ENCODE peak calls at places on chromosomes 16 and 17, in ten cellular contexts. Q, U, V, Y, W, A, H, L, S and R are unnamed samples.

GRCh38 chr17:74766413-74766812 is 9.7 kb downstream of the NAT9 start:
- DNase-seq in Q (no peak), U (no peak), V (no peak), Y (no peak), W (no peak), A (no peak), H (no peak), L (no peak), S (no peak), R (no peak)

GRCh38 chr16:70437582-70438324 is 1.1 kb downstream of the ST3GAL2 start:
- DNase-seq in Q (no peak), U (no peak), V (no peak), Y (no peak), W (no peak), A (no peak), H (peak), L (peak), S (no peak), R (no peak)

GRCh38 chr17:4856937-4857314 is 23.8 kb downstream of the MINK1 start:
- DNase-seq in Q (no peak), U (no peak), V (no peak), Y (no peak), W (no peak), A (no peak), H (no peak), L (no peak), S (no peak), R (no peak)

GRCh38 chr17:40130352-40131042 is 8.7 kb downstream of the MSL1 start:
- DNase-seq in Q (no peak), U (no peak), V (no peak), Y (no peak), W (no peak), A (no peak), H (no peak), L (no peak), S (no peak), R (no peak)

GRCh38 chr16:70592106-70592571 is 54.2 kb upstream of the IL34 start:
- DNase-seq in Q (no peak), U (no peak), V (no peak), Y (no peak), W (no peak), A (no peak), H (no peak), L (no peak), S (peak), R (no peak)

GRCh38 chr16:48611329-48612137 is 1.6 kb upstream of the N4BP1 start:
- DNase-seq in Q (peak), U (no peak), V (peak), Y (peak), W (no peak), A (no peak), H (peak), L (no peak), S (peak), R (no peak)

GRCh38 chr17:49312722-49313121 is 49.3 kb downstream of the ZNF652 start:
- DNase-seq in Q (no peak), U (no peak), V (no peak), Y (no peak), W (no peak), A (no peak), H (no peak), L (no peak), S (no peak), R (no peak)

GRCh38 chr17:42642377-42642776 is 16.7 kb upstream of the TUBG2 start:
- DNase-seq in Q (no peak), U (no peak), V (no peak), Y (peak), W (no peak), A (no peak), H (no peak), L (no peak), S (no peak), R (no peak)

GRCh38 chr16:427295-427694 is 1.8 kb downstream of the RAB11FIP3 start:
- DNase-seq in Q (no peak), U (no peak), V (no peak), Y (no peak), W (no peak), A (no peak), H (no peak), L (no peak), S (no peak), R (no peak)